ENCODE peak calls at places on chromosomes 12 and 14, in seven cellular contexts. H, Q, I, C, K, L and T are unnamed samples.

GRCh38 chr12:20527396-20528154 is 159.2 kb downstream of the PDE3A start:
- DNase-seq in H (no peak), I (no peak), K (no peak), C (no peak), L (no peak), Q (no peak), T (no peak)

GRCh38 chr12:90062799-90063198 is 354.2 kb upstream of the ATP2B1 start:
- DNase-seq in L (peak), C (no peak), K (no peak), I (no peak), Q (no peak), H (no peak), T (no peak)

GRCh38 chr12:72264548-72265175 is 7.5 kb upstream of the TRHDE start:
- DNase-seq in Q (no peak), H (no peak), C (no peak), L (peak), I (peak), K (no peak), T (no peak)

GRCh38 chr14:69372146-69372545 is 26.0 kb downstream of the ERH start:
- DNase-seq in L (no peak), H (no peak), Q (no peak), C (no peak), I (no peak), K (no peak), T (no peak)

GRCh38 chr12:12079291-12079690 is 8.6 kb downstream of the BCL2L14 start:
- DNase-seq in L (no peak), I (peak), Q (no peak), C (no peak), H (no peak), K (no peak), T (no peak)

GRCh38 chr12:115095073-115095748 is 411.2 kb upstream of the TBX3 start:
- DNase-seq in C (no peak), I (no peak), Q (no peak), L (no peak), H (no peak), K (no peak), T (no peak)

GRCh38 chr12:45273717-45274271 is 57.9 kb downstream of the ANO6 start:
- DNase-seq in K (peak), H (no peak), C (peak), L (peak), I (peak), Q (no peak), T (no peak)

GRCh38 chr12:90572778-90573177 is 382.2 kb downstream of the CCER1 start:
- DNase-seq in C (no peak), I (no peak), H (no peak), K (no peak), Q (no peak), L (no peak), T (no peak)

GRCh38 chr12:103269962-103270361 is 225.8 kb downstream of the C12orf42 start:
- DNase-seq in I (no peak), C (no peak), L (peak), H (no peak), K (no peak), Q (no peak), T (no peak)

GRCh38 chr14:65412189-65412846 is at the start of gene FUT8:
- DNase-seq in K (peak), I (peak), Q (peak), C (peak), H (peak), L (peak), T (peak)

GRCh38 chr12:2813573-2814185 is 1.2 kb downstream of the ITFG2 start:
- DNase-seq in C (no peak), I (peak), Q (no peak), K (no peak), L (peak), H (no peak), T (peak)

GRCh38 chr12:131916306-131917138 is 12.6 kb upstream of the PUS1 start:
- DNase-seq in K (no peak), I (no peak), L (no peak), H (no peak), Q (no peak), C (peak), T (no peak)

GRCh38 chr12:57514720-57515467 is 5.4 kb downstream of the DDIT3 start:
- DNase-seq in I (no peak), Q (no peak), C (no peak), K (no peak), L (no peak), H (no peak), T (no peak)

GRCh38 chr12:106118-106561 is 39.6 kb downstream of the IQSEC3 start:
- DNase-seq in C (no peak), H (no peak), I (no peak), L (no peak), Q (no peak), K (no peak), T (no peak)

GRCh38 chr12:124396544-124397398 is 101.9 kb downstream of the RFLNA start:
- DNase-seq in K (no peak), C (peak), Q (no peak), H (peak), I (no peak), L (no peak), T (no peak)

GRCh38 chr12:45483571-45483970 is 245.9 kb upstream of the ARID2 start:
- DNase-seq in C (peak), K (no peak), I (no peak), H (no peak), L (no peak), Q (no peak), T (no peak)